ENCODE peak calls at places on chromosome 1, in four cellular contexts. M is activated naive CD4-positive, alpha-beta T cell treated with anti-CD3 and anti-CD28 coated beads, Interleukin-2, amount 50 U/mL, for 16 hours; U is fibroblast of lung; D is astrocyte. W is an unnamed sample.

GRCh38 chr1:26608895-26609294 is 79.3 kb downstream of the RPS6KA1 start:
- DNase-seq in D (no peak), M (no peak), U (peak; percentile 15), W (no peak)

GRCh38 chr1:51988254-51988653 is 2.2 kb downstream of the RAB3B start:
- DNase-seq in M (no peak), D (no peak), U (no peak), W (no peak)

GRCh38 chr1:58076258-58076657 is 470.3 kb downstream of the OMA1 start:
- DNase-seq in M (no peak), D (no peak), U (no peak), W (no peak)

GRCh38 chr1:192803501-192803900 is 5.3 kb upstream of the RGS2 start:
- DNase-seq in U (no peak), D (no peak), M (no peak), W (no peak)

GRCh38 chr1:173190101-173190895 is 16.8 kb downstream of the TNFSF4 start:
- DNase-seq in M (no peak), D (peak; percentile 88), U (peak; percentile 86), W (peak; percentile 73)

GRCh38 chr1:110212165-110213142 is 2.3 kb downstream of the KCNC4 start:
- DNase-seq in D (no peak), U (no peak), M (no peak), W (peak; percentile 69)

GRCh38 chr1:154557939-154558609 is 388 bp downstream of the UBE2Q1 start:
- DNase-seq in U (no peak), M (peak; percentile 27), D (no peak), W (no peak)

GRCh38 chr1:91404151-91405012 is at the start of gene HFM1:
- DNase-seq in D (peak; percentile 69), U (peak; percentile 70), M (peak; percentile 55), W (peak; percentile 49)

GRCh38 chr1:53541761-53542550 is 82.8 kb downstream of the DMRTB1 start:
- DNase-seq in U (peak; percentile 93), D (peak; percentile 88), M (no peak), W (peak; percentile 95)

GRCh38 chr1:63799324-63799723 is 25.5 kb downstream of the ROR1 start:
- DNase-seq in D (no peak), M (no peak), U (peak; percentile 65), W (peak; percentile 34)

GRCh38 chr1:99465176-99465900 is 180.6 kb upstream of the PALMD start:
- DNase-seq in U (peak; percentile 80), M (no peak), D (peak; percentile 92), W (peak; percentile 87)